ENCODE peak calls at places on chromosomes 2 and 18, in four cellular contexts. B is AG10803, P is dorsolateral prefrontal cortex, G is NCI-H1930. H is an unnamed sample.

GRCh38 chr2:195610708-195611107 is 46.3 kb upstream of the SLC39A10 start:
- DNase-seq in B (no peak), P (no peak), G (no peak), H (no peak)

GRCh38 chr2:214577769-214578168 is 166.9 kb downstream of the VWC2L start:
- DNase-seq in B (no peak), P (no peak), G (no peak), H (no peak)

GRCh38 chr2:72150157-72150960 is 2.7 kb upstream of the CYP26B1 start:
- DNase-seq in B (peak), P (no peak), G (peak), H (peak)

GRCh38 chr2:39542523-39542922 is 105.4 kb upstream of the MAP4K3 start:
- DNase-seq in B (no peak), P (no peak), G (no peak), H (peak)

GRCh38 chr18:36169938-36170337 is 17.4 kb upstream of the MOCOS start:
- DNase-seq in B (no peak), P (no peak), G (no peak), H (no peak)

GRCh38 chr2:196389670-196390069 is 218.3 kb upstream of the STK17B start:
- DNase-seq in B (no peak), P (no peak), G (no peak), H (no peak)

GRCh38 chr2:231159306-231159705 is 34.5 kb upstream of the HTR2B start:
- DNase-seq in B (no peak), P (no peak), G (no peak), H (no peak)

GRCh38 chr2:177857538-177857937 is 215.0 kb downstream of the PDE11A start:
- DNase-seq in B (no peak), P (no peak), G (no peak), H (no peak)

GRCh38 chr2:218429951-218430692 is 11.2 kb downstream of the VIL1 start:
- DNase-seq in B (no peak), P (no peak), G (no peak), H (no peak)